ENCODE peak calls at places on chromosomes 4 and X, in seven cellular contexts. One of them, this sample, is unnamed.

GRCh38 chr4:10078481-10079233 is 37.9 kb downstream of the WDR1 start:
- DNase-seq in brain microvascular endothelial cell: no peak
- DNase-seq in BE2C: no peak
- DNase-seq in mesothelial cell of epicardium: no peak
- DNase-seq in GM13977: no peak
- DNase-seq in AG04450: no peak
- DNase-seq in endothelial cell: no peak
- DNase-seq in this sample: no peak

GRCh38 chrX:2500091-2500680 is 590 bp downstream of the DHRSX start:
- DNase-seq in GM13977: no peak
- DNase-seq in brain microvascular endothelial cell: peak
- DNase-seq in endothelial cell: peak
- DNase-seq in BE2C: peak
- DNase-seq in mesothelial cell of epicardium: no peak
- DNase-seq in AG04450: no peak
- DNase-seq in this sample: no peak

GRCh38 chr4:118557298-118557851 is 127.8 kb upstream of the METTL14 start:
- DNase-seq in AG04450: no peak
- DNase-seq in BE2C: no peak
- DNase-seq in endothelial cell: no peak
- DNase-seq in brain microvascular endothelial cell: peak
- DNase-seq in mesothelial cell of epicardium: no peak
- DNase-seq in GM13977: no peak
- DNase-seq in this sample: no peak

GRCh38 chr4:140003851-140004579 is 150.0 kb downstream of the MAML3 start:
- DNase-seq in brain microvascular endothelial cell: no peak
- DNase-seq in endothelial cell: no peak
- DNase-seq in BE2C: no peak
- DNase-seq in GM13977: no peak
- DNase-seq in mesothelial cell of epicardium: no peak
- DNase-seq in AG04450: no peak
- DNase-seq in this sample: no peak

GRCh38 chrX:24395775-24396174 is 35.3 kb downstream of the SUPT20HL1 start:
- DNase-seq in endothelial cell: peak
- DNase-seq in mesothelial cell of epicardium: peak
- DNase-seq in GM13977: peak
- DNase-seq in brain microvascular endothelial cell: peak
- DNase-seq in BE2C: peak
- DNase-seq in AG04450: peak
- DNase-seq in this sample: no peak

GRCh38 chrX:153812220-153812619 is 17.8 kb downstream of the SSR4 start:
- DNase-seq in brain microvascular endothelial cell: no peak
- DNase-seq in BE2C: no peak
- DNase-seq in mesothelial cell of epicardium: no peak
- DNase-seq in AG04450: no peak
- DNase-seq in GM13977: no peak
- DNase-seq in endothelial cell: no peak
- DNase-seq in this sample: no peak

GRCh38 chr4:99853993-99854392 is 37.4 kb downstream of the DAPP1 start:
- DNase-seq in mesothelial cell of epicardium: no peak
- DNase-seq in brain microvascular endothelial cell: no peak
- DNase-seq in GM13977: no peak
- DNase-seq in AG04450: no peak
- DNase-seq in BE2C: no peak
- DNase-seq in endothelial cell: no peak
- DNase-seq in this sample: no peak

GRCh38 chr4:139645458-139645857 is 20.2 kb upstream of the MGST2 start:
- DNase-seq in GM13977: no peak
- DNase-seq in mesothelial cell of epicardium: no peak
- DNase-seq in brain microvascular endothelial cell: no peak
- DNase-seq in BE2C: no peak
- DNase-seq in endothelial cell: no peak
- DNase-seq in AG04450: no peak
- DNase-seq in this sample: no peak

GRCh38 chr4:71607780-71608673 is 175.9 kb downstream of the GC start:
- DNase-seq in endothelial cell: no peak
- DNase-seq in GM13977: no peak
- DNase-seq in mesothelial cell of epicardium: no peak
- DNase-seq in AG04450: peak
- DNase-seq in brain microvascular endothelial cell: no peak
- DNase-seq in BE2C: no peak
- DNase-seq in this sample: no peak

GRCh38 chr4:157172011-157172410 is 48.5 kb upstream of the GRIA2 start:
- DNase-seq in BE2C: no peak
- DNase-seq in AG04450: no peak
- DNase-seq in mesothelial cell of epicardium: no peak
- DNase-seq in GM13977: no peak
- DNase-seq in brain microvascular endothelial cell: no peak
- DNase-seq in endothelial cell: no peak
- DNase-seq in this sample: no peak

GRCh38 chr4:182897601-182898478 is 19.3 kb downstream of the DCTD start:
- DNase-seq in AG04450: no peak
- DNase-seq in mesothelial cell of epicardium: no peak
- DNase-seq in BE2C: no peak
- DNase-seq in GM13977: no peak
- DNase-seq in endothelial cell: no peak
- DNase-seq in brain microvascular endothelial cell: no peak
- DNase-seq in this sample: no peak

GRCh38 chrX:16103625-16104024 is 19.7 kb upstream of the GRPR start:
- DNase-seq in AG04450: no peak
- DNase-seq in endothelial cell: no peak
- DNase-seq in mesothelial cell of epicardium: no peak
- DNase-seq in brain microvascular endothelial cell: no peak
- DNase-seq in BE2C: no peak
- DNase-seq in GM13977: no peak
- DNase-seq in this sample: no peak

GRCh38 chr4:184810720-184811119 is 15.0 kb downstream of the ACSL1 start:
- DNase-seq in brain microvascular endothelial cell: no peak
- DNase-seq in GM13977: no peak
- DNase-seq in mesothelial cell of epicardium: no peak
- DNase-seq in BE2C: no peak
- DNase-seq in AG04450: no peak
- DNase-seq in endothelial cell: no peak
- DNase-seq in this sample: no peak

GRCh38 chr4:10115657-10116624 is 658 bp downstream of the WDR1 start:
- DNase-seq in endothelial cell: peak
- DNase-seq in AG04450: no peak
- DNase-seq in brain microvascular endothelial cell: no peak
- DNase-seq in mesothelial cell of epicardium: peak
- DNase-seq in BE2C: no peak
- DNase-seq in GM13977: peak
- DNase-seq in this sample: no peak

GRCh38 chr4:113747949-113748348 is 13.6 kb downstream of the CAMK2D start:
- DNase-seq in brain microvascular endothelial cell: no peak
- DNase-seq in BE2C: no peak
- DNase-seq in AG04450: no peak
- DNase-seq in endothelial cell: no peak
- DNase-seq in mesothelial cell of epicardium: no peak
- DNase-seq in GM13977: no peak
- DNase-seq in this sample: no peak

GRCh38 chrX:130055103-130055502 is 55.2 kb downstream of the ELF4 start:
- DNase-seq in GM13977: no peak
- DNase-seq in endothelial cell: no peak
- DNase-seq in BE2C: no peak
- DNase-seq in mesothelial cell of epicardium: no peak
- DNase-seq in brain microvascular endothelial cell: peak
- DNase-seq in AG04450: no peak
- DNase-seq in this sample: no peak

GRCh38 chr4:94551616-94552564 is 100.1 kb downstream of the PDLIM5 start:
- DNase-seq in endothelial cell: no peak
- DNase-seq in GM13977: no peak
- DNase-seq in brain microvascular endothelial cell: no peak
- DNase-seq in BE2C: no peak
- DNase-seq in AG04450: no peak
- DNase-seq in mesothelial cell of epicardium: no peak
- DNase-seq in this sample: no peak

GRCh38 chr4:123853651-123854050 is 457.1 kb downstream of the SPRY1 start:
- DNase-seq in GM13977: no peak
- DNase-seq in AG04450: no peak
- DNase-seq in endothelial cell: no peak
- DNase-seq in mesothelial cell of epicardium: no peak
- DNase-seq in BE2C: no peak
- DNase-seq in brain microvascular endothelial cell: no peak
- DNase-seq in this sample: no peak

GRCh38 chrX:53481093-53481492 is 46.9 kb upstream of the HSD17B10 start:
- DNase-seq in AG04450: no peak
- DNase-seq in BE2C: peak
- DNase-seq in GM13977: no peak
- DNase-seq in mesothelial cell of epicardium: no peak
- DNase-seq in brain microvascular endothelial cell: no peak
- DNase-seq in endothelial cell: peak
- DNase-seq in this sample: no peak

GRCh38 chr4:137651128-137651527 is 118.8 kb upstream of the PCDH18 start:
- DNase-seq in endothelial cell: no peak
- DNase-seq in BE2C: no peak
- DNase-seq in mesothelial cell of epicardium: no peak
- DNase-seq in brain microvascular endothelial cell: peak
- DNase-seq in GM13977: no peak
- DNase-seq in AG04450: no peak
- DNase-seq in this sample: no peak

GRCh38 chr4:143700420-143701352 is at the start of gene FREM3:
- DNase-seq in brain microvascular endothelial cell: no peak
- DNase-seq in BE2C: no peak
- DNase-seq in AG04450: no peak
- DNase-seq in GM13977: no peak
- DNase-seq in mesothelial cell of epicardium: peak
- DNase-seq in endothelial cell: peak
- DNase-seq in this sample: no peak

GRCh38 chrX:155065035-155065734 is 5.8 kb downstream of the CMC4 start:
- DNase-seq in GM13977: no peak
- DNase-seq in AG04450: no peak
- DNase-seq in brain microvascular endothelial cell: no peak
- DNase-seq in BE2C: no peak
- DNase-seq in mesothelial cell of epicardium: no peak
- DNase-seq in endothelial cell: no peak
- DNase-seq in this sample: no peak

GRCh38 chr4:21451032-21451431 is 497.5 kb downstream of the KCNIP4 start:
- DNase-seq in BE2C: no peak
- DNase-seq in AG04450: no peak
- DNase-seq in mesothelial cell of epicardium: no peak
- DNase-seq in endothelial cell: no peak
- DNase-seq in GM13977: no peak
- DNase-seq in brain microvascular endothelial cell: peak
- DNase-seq in this sample: no peak

GRCh38 chr4:38829237-38829636 is 24.6 kb upstream of the TLR1 start:
- DNase-seq in GM13977: no peak
- DNase-seq in AG04450: no peak
- DNase-seq in mesothelial cell of epicardium: no peak
- DNase-seq in BE2C: no peak
- DNase-seq in brain microvascular endothelial cell: no peak
- DNase-seq in endothelial cell: no peak
- DNase-seq in this sample: no peak

GRCh38 chr4:24519649-24520048 is 64.7 kb downstream of the DHX15 start:
- DNase-seq in brain microvascular endothelial cell: peak
- DNase-seq in GM13977: no peak
- DNase-seq in AG04450: no peak
- DNase-seq in endothelial cell: no peak
- DNase-seq in mesothelial cell of epicardium: no peak
- DNase-seq in BE2C: no peak
- DNase-seq in this sample: no peak

GRCh38 chr4:72977936-72978485 is 91.5 kb downstream of the COX18 start:
- DNase-seq in endothelial cell: no peak
- DNase-seq in mesothelial cell of epicardium: no peak
- DNase-seq in GM13977: no peak
- DNase-seq in BE2C: no peak
- DNase-seq in AG04450: no peak
- DNase-seq in brain microvascular endothelial cell: no peak
- DNase-seq in this sample: no peak

GRCh38 chr4:163330828-163331628 is 1.4 kb downstream of the NPY1R start:
- DNase-seq in endothelial cell: no peak
- DNase-seq in GM13977: no peak
- DNase-seq in brain microvascular endothelial cell: no peak
- DNase-seq in AG04450: no peak
- DNase-seq in mesothelial cell of epicardium: no peak
- DNase-seq in BE2C: no peak
- DNase-seq in this sample: no peak

GRCh38 chr4:172698256-172698655 is 470.4 kb upstream of the GALNT7 start:
- DNase-seq in GM13977: no peak
- DNase-seq in mesothelial cell of epicardium: no peak
- DNase-seq in brain microvascular endothelial cell: no peak
- DNase-seq in AG04450: no peak
- DNase-seq in endothelial cell: no peak
- DNase-seq in BE2C: peak
- DNase-seq in this sample: no peak

GRCh38 chr4:77833158-77833724 is 14.1 kb upstream of the CNOT6L start:
- DNase-seq in brain microvascular endothelial cell: no peak
- DNase-seq in mesothelial cell of epicardium: no peak
- DNase-seq in GM13977: no peak
- DNase-seq in BE2C: no peak
- DNase-seq in AG04450: no peak
- DNase-seq in endothelial cell: no peak
- DNase-seq in this sample: no peak

GRCh38 chr4:40924793-40925117 is 175.0 kb downstream of the NSUN7 start:
- DNase-seq in endothelial cell: no peak
- DNase-seq in GM13977: no peak
- DNase-seq in brain microvascular endothelial cell: no peak
- DNase-seq in BE2C: no peak
- DNase-seq in AG04450: no peak
- DNase-seq in mesothelial cell of epicardium: no peak
- DNase-seq in this sample: no peak
- TF ChIP-seq CTCF in endothelial cell: peak
- TF ChIP-seq CTCF in GM13977: no peak
- TF ChIP-seq CTCF in brain microvascular endothelial cell: no peak
- TF ChIP-seq CTCF in BE2C: no peak
- TF ChIP-seq CTCF in AG04450: no peak
- TF ChIP-seq CTCF in mesothelial cell of epicardium: peak
- TF ChIP-seq CTCF in this sample: no peak

GRCh38 chrX:68146054-68146453 is 287.2 kb downstream of the OPHN1 start:
- DNase-seq in mesothelial cell of epicardium: no peak
- DNase-seq in AG04450: peak
- DNase-seq in brain microvascular endothelial cell: peak
- DNase-seq in endothelial cell: no peak
- DNase-seq in BE2C: no peak
- DNase-seq in GM13977: no peak
- DNase-seq in this sample: no peak
- TF ChIP-seq CTCF in mesothelial cell of epicardium: no peak
- TF ChIP-seq CTCF in AG04450: peak
- TF ChIP-seq CTCF in brain microvascular endothelial cell: peak
- TF ChIP-seq CTCF in endothelial cell: no peak
- TF ChIP-seq CTCF in BE2C: no peak
- TF ChIP-seq CTCF in GM13977: peak
- TF ChIP-seq CTCF in this sample: peak

GRCh38 chr4:2102045-2102883 is 43.1 kb downstream of the NAT8L start:
- DNase-seq in mesothelial cell of epicardium: no peak
- DNase-seq in AG04450: no peak
- DNase-seq in BE2C: no peak
- DNase-seq in endothelial cell: no peak
- DNase-seq in GM13977: no peak
- DNase-seq in brain microvascular endothelial cell: no peak
- DNase-seq in this sample: no peak
- TF ChIP-seq CTCF in mesothelial cell of epicardium: no peak
- TF ChIP-seq CTCF in AG04450: no peak
- TF ChIP-seq CTCF in BE2C: no peak
- TF ChIP-seq CTCF in endothelial cell: no peak
- TF ChIP-seq CTCF in GM13977: no peak
- TF ChIP-seq CTCF in brain microvascular endothelial cell: no peak
- TF ChIP-seq CTCF in this sample: no peak

DNA sequence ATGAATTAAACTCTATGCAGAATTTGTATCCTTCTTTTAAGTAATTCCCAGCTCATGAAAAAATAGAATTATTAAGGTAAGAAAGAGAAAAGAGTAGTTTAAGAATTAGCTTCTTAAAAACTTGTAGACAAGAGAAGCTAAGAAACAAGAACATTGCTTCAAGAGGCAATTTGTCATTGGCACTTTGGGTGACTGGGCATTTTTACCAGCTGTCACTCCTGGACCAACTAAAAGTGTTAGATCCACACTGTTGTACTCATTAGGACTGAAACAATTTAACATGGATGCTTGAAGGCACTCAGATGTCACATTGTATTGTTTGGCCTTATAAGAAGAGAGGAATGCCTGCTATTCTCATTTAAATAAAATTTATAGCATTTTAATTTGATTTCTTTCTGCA is 7.4 kb downstream of the COL25A1 start:
- DNase-seq in GM13977: no peak
- DNase-seq in endothelial cell: no peak
- DNase-seq in mesothelial cell of epicardium: no peak
- DNase-seq in AG04450: no peak
- DNase-seq in BE2C: no peak
- DNase-seq in brain microvascular endothelial cell: no peak
- DNase-seq in this sample: no peak
- TF ChIP-seq CTCF in GM13977: no peak
- TF ChIP-seq CTCF in endothelial cell: no peak
- TF ChIP-seq CTCF in mesothelial cell of epicardium: no peak
- TF ChIP-seq CTCF in AG04450: no peak
- TF ChIP-seq CTCF in BE2C: no peak
- TF ChIP-seq CTCF in brain microvascular endothelial cell: no peak
- TF ChIP-seq CTCF in this sample: no peak

This sample was measured in type B pancreatic cell.